ENCODE peak calls at places on chromosomes 1 and 21, in ten cellular contexts. X is A673, K is fibroblast of lung, D is mammary epithelial cell, H is HCT116, C is keratinocyte, G is HepG2, U is endothelial cell of umbilical vein, O is astrocyte, R is DND-41. S is an unnamed sample.

GRCh38 chr1:205922806-205923205 is 20.4 kb downstream of the SLC26A9 start:
- DNase-seq in X (no peak), K (no peak), D (no peak), H (no peak), C (no peak), G (no peak), U (no peak), O (no peak), R (no peak), S (no peak)

GRCh38 chr1:227447531-227447990 is 115.8 kb upstream of the ZNF678 start:
- DNase-seq in X (no peak), K (peak), D (no peak), H (no peak), C (no peak), G (no peak), U (peak), O (peak), R (no peak), S (peak)

GRCh38 chr1:204711103-204711946 is 25.8 kb upstream of the LRRN2 start:
- DNase-seq in X (no peak), K (no peak), D (no peak), H (no peak), C (no peak), G (no peak), U (no peak), O (no peak), R (no peak), S (peak)

GRCh38 chr1:186008920-186009737 is 274.9 kb downstream of the HMCN1 start:
- DNase-seq in X (peak), K (peak), D (peak), H (no peak), C (no peak), G (no peak), U (peak), O (peak), R (no peak), S (no peak)

GRCh38 chr1:46521417-46521816 is 30.0 kb downstream of the KNCN start:
- DNase-seq in X (no peak), K (no peak), D (no peak), H (no peak), C (no peak), G (no peak), U (no peak), O (no peak), R (no peak), S (no peak)

GRCh38 chr21:46012154-46012553 is 30.6 kb downstream of the COL6A1 start:
- DNase-seq in X (no peak), K (no peak), D (no peak), H (no peak), C (no peak), G (no peak), U (no peak), O (no peak), R (no peak), S (no peak)

GRCh38 chr21:19507682-19508260 is 1104.2 kb upstream of the TMPRSS15 start:
- DNase-seq in X (peak), K (no peak), D (no peak), H (no peak), C (no peak), G (no peak), U (no peak), O (no peak), R (no peak), S (peak)

GRCh38 chr1:42419449-42419848 is 36.4 kb downstream of the ZMYND12 start:
- DNase-seq in X (no peak), K (no peak), D (no peak), H (no peak), C (no peak), G (no peak), U (no peak), O (peak), R (no peak), S (no peak)

GRCh38 chr1:156911587-156912298 is 8.7 kb upstream of the LRRC71 start:
- DNase-seq in X (no peak), K (no peak), D (no peak), H (no peak), C (no peak), G (no peak), U (no peak), O (no peak), R (no peak), S (no peak)

GRCh38 chr1:24970399-24970753 is 40.3 kb upstream of the RUNX3 start:
- DNase-seq in X (no peak), K (peak), D (no peak), H (no peak), C (peak), G (peak), U (no peak), O (peak), R (no peak), S (peak)

GRCh38 chr1:23936481-23937176 is 23.0 kb upstream of the PNRC2 start:
- DNase-seq in X (peak), K (no peak), D (no peak), H (no peak), C (no peak), G (no peak), U (no peak), O (no peak), R (no peak), S (peak)

GRCh38 chr1:226038661-226039060 is 23.9 kb upstream of the H3-3A start:
- DNase-seq in X (no peak), K (no peak), D (no peak), H (no peak), C (no peak), G (no peak), U (no peak), O (no peak), R (no peak), S (no peak)

GRCh38 chr1:83102630-83103071 is 896.3 kb downstream of the TTLL7 start:
- DNase-seq in X (peak), K (peak), D (no peak), H (no peak), C (no peak), G (no peak), U (no peak), O (peak), R (no peak), S (peak)

GRCh38 chr21:39388038-39388810 is 39.3 kb upstream of the HMGN1 start:
- DNase-seq in X (peak), K (peak), D (peak), H (peak), C (no peak), G (peak), U (peak), O (peak), R (peak), S (peak)

GRCh38 chr1:72431810-72432209 is 149.5 kb upstream of the NEGR1 start:
- DNase-seq in X (no peak), K (no peak), D (peak), H (no peak), C (no peak), G (no peak), U (no peak), O (no peak), R (no peak), S (no peak)

GRCh38 chr21:37626320-37626719 is 259.7 kb downstream of the DYRK1A start:
- DNase-seq in X (no peak), K (no peak), D (no peak), H (no peak), C (no peak), G (no peak), U (no peak), O (no peak), R (no peak), S (no peak)

GRCh38 chr1:234743866-234744581 is 134.0 kb upstream of the IRF2BP2 start:
- DNase-seq in X (peak), K (peak), D (no peak), H (no peak), C (no peak), G (no peak), U (peak), O (peak), R (no peak), S (peak)

GRCh38 chr1:227299238-227299637 is 19.1 kb downstream of the CDC42BPA start:
- DNase-seq in X (no peak), K (peak), D (no peak), H (no peak), C (no peak), G (no peak), U (peak), O (peak), R (no peak), S (no peak)

GRCh38 chr1:22111115-22111514 is 31.8 kb downstream of the WNT4 start:
- DNase-seq in X (no peak), K (no peak), D (no peak), H (no peak), C (no peak), G (no peak), U (no peak), O (no peak), R (no peak), S (no peak)

GRCh38 chr1:115324649-115325420 is 13.2 kb downstream of the NGF start:
- DNase-seq in X (no peak), K (no peak), D (no peak), H (no peak), C (no peak), G (no peak), U (no peak), O (no peak), R (no peak), S (no peak)

GRCh38 chr1:180234369-180235076 is 4.5 kb downstream of the LHX4 start:
- DNase-seq in X (no peak), K (no peak), D (no peak), H (no peak), C (no peak), G (no peak), U (no peak), O (no peak), R (no peak), S (peak)

GRCh38 chr1:204583909-204584632 is 67.9 kb downstream of the MDM4 start:
- DNase-seq in X (no peak), K (no peak), D (no peak), H (no peak), C (no peak), G (no peak), U (no peak), O (no peak), R (no peak), S (no peak)

GRCh38 chr21:18840239-18840638 is 436.7 kb upstream of the TMPRSS15 start:
- DNase-seq in X (peak), K (peak), D (no peak), H (peak), C (no peak), G (no peak), U (peak), O (no peak), R (no peak), S (peak)

GRCh38 chr21:32494946-32495703 is 82.6 kb downstream of the EVA1C start:
- DNase-seq in X (no peak), K (peak), D (peak), H (no peak), C (no peak), G (no peak), U (peak), O (peak), R (no peak), S (peak)

GRCh38 chr1:2496746-2497145 is 20.7 kb downstream of the PLCH2 start:
- DNase-seq in X (no peak), K (no peak), D (no peak), H (no peak), C (no peak), G (no peak), U (no peak), O (no peak), R (no peak), S (no peak)

GRCh38 chr1:199463521-199464127 is 563.9 kb upstream of the NR5A2 start:
- DNase-seq in X (peak), K (peak), D (peak), H (peak), C (no peak), G (peak), U (peak), O (peak), R (peak), S (peak)

GRCh38 chr1:161739865-161740566 is 9.6 kb upstream of the DUSP12 start:
- DNase-seq in X (no peak), K (no peak), D (no peak), H (no peak), C (no peak), G (no peak), U (no peak), O (no peak), R (no peak), S (no peak)

GRCh38 chr1:115365738-115366137 is 27.7 kb upstream of the NGF start:
- DNase-seq in X (no peak), K (no peak), D (no peak), H (no peak), C (no peak), G (no peak), U (no peak), O (no peak), R (no peak), S (no peak)

GRCh38 chr1:6235302-6235680 is 473 bp downstream of the ICMT start:
- DNase-seq in X (no peak), K (no peak), D (no peak), H (no peak), C (no peak), G (no peak), U (no peak), O (no peak), R (peak), S (peak)

GRCh38 chr1:170680428-170680827 is 16.5 kb downstream of the PRRX1 start:
- DNase-seq in X (no peak), K (peak), D (no peak), H (no peak), C (no peak), G (no peak), U (no peak), O (peak), R (no peak), S (no peak)

GRCh38 chr1:33327587-33328325 is 6.9 kb upstream of the A3GALT2 start:
- DNase-seq in X (no peak), K (peak), D (peak), H (no peak), C (peak), G (no peak), U (no peak), O (peak), R (no peak), S (no peak)

GRCh38 chr1:12012560-12013316 is 6.6 kb upstream of the MIIP start:
- DNase-seq in X (no peak), K (no peak), D (no peak), H (no peak), C (no peak), G (no peak), U (no peak), O (no peak), R (no peak), S (no peak)

GRCh38 chr1:183414365-183414764 is 3.8 kb downstream of the NMNAT2 start:
- DNase-seq in X (no peak), K (no peak), D (no peak), H (no peak), C (no peak), G (no peak), U (no peak), O (no peak), R (no peak), S (no peak)

GRCh38 chr1:183419399-183419798 is 1.2 kb upstream of the NMNAT2 start:
- DNase-seq in X (no peak), K (no peak), D (no peak), H (no peak), C (no peak), G (no peak), U (no peak), O (no peak), R (no peak), S (no peak)

GRCh38 chr1:183417691-183418491 is at the start of gene NMNAT2:
- DNase-seq in X (peak), K (peak), D (no peak), H (no peak), C (no peak), G (no peak), U (no peak), O (no peak), R (no peak), S (peak)

GRCh38 chr1:183418696-183419095 is 516 bp upstream of the NMNAT2 start:
- DNase-seq in X (no peak), K (no peak), D (no peak), H (no peak), C (no peak), G (no peak), U (no peak), O (no peak), R (no peak), S (no peak)

GRCh38 chr1:183416850-183417690 is 1.1 kb downstream of the NMNAT2 start:
- DNase-seq in X (peak), K (peak), D (peak), H (no peak), C (no peak), G (no peak), U (peak), O (peak), R (peak), S (peak)
- TF ChIP-seq EZH2 in X (peak), K (peak), D (peak), H (no peak), C (peak), G (no peak), U (no peak), O (peak), R (no peak), S (no peak)

GRCh38 chr1:50419907-50420248 is 3.4 kb downstream of the DMRTA2 start:
- DNase-seq in X (no peak), K (no peak), D (no peak), H (no peak), C (no peak), G (no peak), U (no peak), O (no peak), R (no peak), S (no peak)

GRCh38 chr1:50417946-50418599 is 5.2 kb downstream of the DMRTA2 start:
- DNase-seq in X (no peak), K (no peak), D (no peak), H (no peak), C (no peak), G (no peak), U (no peak), O (no peak), R (no peak), S (peak)

GRCh38 chr1:50417487-50417886 is 5.8 kb downstream of the DMRTA2 start:
- DNase-seq in X (no peak), K (no peak), D (no peak), H (no peak), C (no peak), G (no peak), U (no peak), O (no peak), R (no peak), S (peak)

GRCh38 chr1:50419192-50419906 is 3.9 kb downstream of the DMRTA2 start:
- DNase-seq in X (no peak), K (no peak), D (no peak), H (no peak), C (no peak), G (no peak), U (no peak), O (no peak), R (no peak), S (peak)

DNA sequence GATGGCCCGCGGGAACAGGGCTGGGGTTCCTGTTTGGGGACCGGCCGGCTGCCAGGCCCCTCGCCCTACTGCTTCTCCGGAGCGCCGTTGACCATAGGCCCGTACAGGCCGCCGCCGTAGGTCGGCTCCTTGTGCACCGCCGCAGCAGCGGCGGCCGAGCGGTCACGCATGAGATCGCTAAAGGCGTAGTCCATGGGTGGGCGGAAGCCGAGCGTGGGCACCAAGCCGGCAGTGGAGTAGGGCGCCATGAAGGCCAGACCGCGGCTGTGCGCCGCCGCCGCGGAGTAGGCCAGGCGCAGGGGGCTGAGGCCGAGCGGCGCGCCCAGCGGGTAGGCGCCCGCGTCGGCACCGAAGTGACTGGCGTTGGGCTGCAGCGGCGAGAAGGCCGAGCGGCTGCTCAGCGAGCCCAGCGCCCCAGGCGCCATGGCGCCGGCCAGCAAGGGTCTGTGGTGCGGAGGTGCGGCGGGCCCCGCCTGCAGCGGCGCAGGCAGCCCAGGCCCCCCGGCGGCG is 4.6 kb downstream of the DMRTA2 start:
- DNase-seq in X (no peak), K (no peak), D (no peak), H (no peak), C (no peak), G (no peak), U (no peak), O (no peak), R (no peak), S (peak)
- TF ChIP-seq EZH2 in X (no peak), K (peak), D (peak), H (no peak), C (peak), G (no peak), U (peak), O (peak), R (no peak), S (peak)

GRCh38 chr1:3651011-3651938 is 1.0 kb upstream of the TP73 start:
- DNase-seq in X (no peak), K (no peak), D (no peak), H (no peak), C (no peak), G (no peak), U (no peak), O (no peak), R (no peak), S (peak)
- TF ChIP-seq EZH2 in X (no peak), K (peak), D (no peak), H (no peak), C (peak), G (no peak), U (peak), O (peak), R (no peak), S (peak)

GRCh38 chr1:81802601-81803422 is 2.1 kb downstream of the ADGRL2 start:
- DNase-seq in X (peak), K (peak), D (peak), H (no peak), C (no peak), G (no peak), U (peak), O (peak), R (no peak), S (peak)
- TF ChIP-seq EZH2 in X (peak), K (no peak), D (no peak), H (no peak), C (peak), G (no peak), U (no peak), O (no peak), R (no peak), S (no peak)

GRCh38 chr1:229557214-229557850 is 1.2 kb downstream of the ABCB10 start:
- DNase-seq in X (no peak), K (peak), D (no peak), H (no peak), C (no peak), G (peak), U (peak), O (no peak), R (peak), S (no peak)

GRCh38 chr1:229554886-229555621 is 3.5 kb downstream of the ABCB10 start:
- DNase-seq in X (no peak), K (peak), D (no peak), H (no peak), C (no peak), G (no peak), U (no peak), O (no peak), R (peak), S (no peak)

GRCh38 chr1:229556551-229556950 is 2.0 kb downstream of the ABCB10 start:
- DNase-seq in X (no peak), K (no peak), D (no peak), H (no peak), C (no peak), G (peak), U (no peak), O (no peak), R (no peak), S (no peak)

GRCh38 chr1:229557913-229558414 is 543 bp downstream of the ABCB10 start:
- DNase-seq in X (peak), K (peak), D (peak), H (no peak), C (no peak), G (peak), U (peak), O (no peak), R (peak), S (peak)

GRCh38 chr1:229558460-229559335 is at the start of gene ABCB10:
- DNase-seq in X (peak), K (peak), D (peak), H (peak), C (peak), G (peak), U (peak), O (peak), R (peak), S (peak)
- TF ChIP-seq EZH2 in X (no peak), K (no peak), D (no peak), H (no peak), C (no peak), G (no peak), U (no peak), O (no peak), R (no peak), S (no peak)